ENCODE peak calls at places on chromosomes 11 and 22, in eight cellular contexts. One of them, this sample, is unnamed.
A peak's percentile ranks its signal among the peaks of the same experiment; 100 is the strongest.

GRCh38 chr11:61138940-61139339 is 22.3 kb downstream of the VPS37C start:
- DNase-seq in cardiac muscle cell: peak; percentile 94
- DNase-seq in GM10248: no peak
- DNase-seq in PC-9: no peak
- DNase-seq in mucosa of descending colon: no peak
- DNase-seq in heart right ventricle: no peak
- DNase-seq in iris pigment epithelial cell: peak; percentile 88
- DNase-seq in IMR-90: peak; percentile 76
- DNase-seq in this sample: peak; percentile 60

GRCh38 chr11:99739464-99740089 is 718.8 kb downstream of the CNTN5 start:
- DNase-seq in mucosa of descending colon: no peak
- DNase-seq in IMR-90: peak; percentile 40
- DNase-seq in GM10248: peak; percentile 13
- DNase-seq in cardiac muscle cell: peak; percentile 68
- DNase-seq in iris pigment epithelial cell: peak; percentile 55
- DNase-seq in PC-9: peak; percentile 3
- DNase-seq in heart right ventricle: no peak
- DNase-seq in this sample: peak; percentile 47

GRCh38 chr22:17627961-17628303 is 617 bp downstream of the ATP6V1E1 start:
- DNase-seq in mucosa of descending colon: no peak
- DNase-seq in GM10248: no peak
- DNase-seq in heart right ventricle: no peak
- DNase-seq in PC-9: no peak
- DNase-seq in IMR-90: no peak
- DNase-seq in iris pigment epithelial cell: no peak
- DNase-seq in cardiac muscle cell: peak; percentile 10
- DNase-seq in this sample: no peak

GRCh38 chr11:127017482-127017881 is 16.9 kb upstream of the KIRREL3 start:
- DNase-seq in IMR-90: peak; percentile 93
- DNase-seq in PC-9: peak; percentile 65
- DNase-seq in iris pigment epithelial cell: peak; percentile 7
- DNase-seq in mucosa of descending colon: no peak
- DNase-seq in cardiac muscle cell: peak; percentile 51
- DNase-seq in GM10248: no peak
- DNase-seq in heart right ventricle: no peak
- DNase-seq in this sample: no peak

GRCh38 chr22:22856885-22857606 is 30.6 kb upstream of the IGLL5 start:
- DNase-seq in IMR-90: no peak
- DNase-seq in PC-9: no peak
- DNase-seq in mucosa of descending colon: no peak
- DNase-seq in iris pigment epithelial cell: no peak
- DNase-seq in heart right ventricle: no peak
- DNase-seq in cardiac muscle cell: no peak
- DNase-seq in GM10248: no peak
- DNase-seq in this sample: no peak

GRCh38 chr11:124586247-124586860 is 16.6 kb downstream of the OR8A1 start:
- DNase-seq in iris pigment epithelial cell: peak; percentile 67
- DNase-seq in cardiac muscle cell: peak; percentile 82
- DNase-seq in GM10248: peak; percentile 28
- DNase-seq in IMR-90: peak; percentile 66
- DNase-seq in PC-9: peak; percentile 34
- DNase-seq in heart right ventricle: peak; percentile 41
- DNase-seq in mucosa of descending colon: no peak
- DNase-seq in this sample: peak; percentile 54

GRCh38 chr11:129391350-129391749 is 15.7 kb downstream of the BARX2 start:
- DNase-seq in GM10248: no peak
- DNase-seq in IMR-90: no peak
- DNase-seq in mucosa of descending colon: no peak
- DNase-seq in PC-9: no peak
- DNase-seq in cardiac muscle cell: no peak
- DNase-seq in iris pigment epithelial cell: no peak
- DNase-seq in heart right ventricle: no peak
- DNase-seq in this sample: no peak

GRCh38 chr11:44837650-44838049 is 110.9 kb downstream of the TSPAN18 start:
- DNase-seq in PC-9: no peak
- DNase-seq in GM10248: no peak
- DNase-seq in IMR-90: peak; percentile 73
- DNase-seq in iris pigment epithelial cell: peak; percentile 51
- DNase-seq in cardiac muscle cell: no peak
- DNase-seq in heart right ventricle: no peak
- DNase-seq in mucosa of descending colon: no peak
- DNase-seq in this sample: no peak

GRCh38 chr22:48578138-48579034 is 1249.3 kb downstream of the BRD1 start:
- DNase-seq in IMR-90: no peak
- DNase-seq in mucosa of descending colon: peak; percentile 17
- DNase-seq in iris pigment epithelial cell: no peak
- DNase-seq in PC-9: no peak
- DNase-seq in cardiac muscle cell: no peak
- DNase-seq in heart right ventricle: no peak
- DNase-seq in GM10248: no peak
- DNase-seq in this sample: no peak

GRCh38 chr22:40487663-40488249 is 117.4 kb downstream of the SGSM3 start:
- DNase-seq in PC-9: no peak
- DNase-seq in GM10248: peak; percentile 43
- DNase-seq in iris pigment epithelial cell: peak; percentile 41
- DNase-seq in mucosa of descending colon: no peak
- DNase-seq in IMR-90: peak; percentile 47
- DNase-seq in cardiac muscle cell: peak; percentile 54
- DNase-seq in heart right ventricle: no peak
- DNase-seq in this sample: no peak

GRCh38 chr22:48576333-48577013 is 1251.2 kb downstream of the BRD1 start:
- DNase-seq in cardiac muscle cell: no peak
- DNase-seq in GM10248: no peak
- DNase-seq in PC-9: no peak
- DNase-seq in mucosa of descending colon: peak; percentile 39
- DNase-seq in IMR-90: no peak
- DNase-seq in heart right ventricle: no peak
- DNase-seq in iris pigment epithelial cell: peak; percentile 2
- DNase-seq in this sample: no peak

GRCh38 chr11:111694851-111695250 is 71.3 kb downstream of the PPP2R1B start:
- DNase-seq in GM10248: no peak
- DNase-seq in heart right ventricle: no peak
- DNase-seq in iris pigment epithelial cell: peak; percentile 99
- DNase-seq in cardiac muscle cell: peak; percentile 85
- DNase-seq in PC-9: no peak
- DNase-seq in IMR-90: peak; percentile 99
- DNase-seq in mucosa of descending colon: no peak
- DNase-seq in this sample: peak; percentile 55

GRCh38 chr22:49062155-49063039 is 765.3 kb downstream of the BRD1 start:
- DNase-seq in heart right ventricle: no peak
- DNase-seq in IMR-90: no peak
- DNase-seq in PC-9: no peak
- DNase-seq in iris pigment epithelial cell: no peak
- DNase-seq in cardiac muscle cell: no peak
- DNase-seq in mucosa of descending colon: no peak
- DNase-seq in GM10248: no peak
- DNase-seq in this sample: no peak

GRCh38 chr11:19437760-19438159 is 197.0 kb upstream of the E2F8 start:
- DNase-seq in IMR-90: peak; percentile 89
- DNase-seq in GM10248: no peak
- DNase-seq in PC-9: peak; percentile 55
- DNase-seq in mucosa of descending colon: no peak
- DNase-seq in iris pigment epithelial cell: peak; percentile 76
- DNase-seq in heart right ventricle: no peak
- DNase-seq in cardiac muscle cell: peak; percentile 69
- DNase-seq in this sample: no peak

GRCh38 chr11:65862191-65862735 is 2.0 kb downstream of the MUS81 start:
- DNase-seq in iris pigment epithelial cell: no peak
- DNase-seq in heart right ventricle: peak; percentile 5
- DNase-seq in GM10248: no peak
- DNase-seq in IMR-90: no peak
- DNase-seq in mucosa of descending colon: peak; percentile 55
- DNase-seq in PC-9: no peak
- DNase-seq in cardiac muscle cell: no peak
- DNase-seq in this sample: no peak

GRCh38 chr11:84384637-84385227 is 1098.6 kb upstream of the CCDC90B start:
- DNase-seq in heart right ventricle: peak; percentile 28
- DNase-seq in iris pigment epithelial cell: peak; percentile 45
- DNase-seq in GM10248: peak; percentile 22
- DNase-seq in PC-9: peak; percentile 27
- DNase-seq in mucosa of descending colon: no peak
- DNase-seq in cardiac muscle cell: peak; percentile 66
- DNase-seq in IMR-90: peak; percentile 34
- DNase-seq in this sample: peak; percentile 20

GRCh38 chr11:10862446-10862845 is 4.6 kb upstream of the ZBED5 start:
- DNase-seq in IMR-90: no peak
- DNase-seq in mucosa of descending colon: no peak
- DNase-seq in cardiac muscle cell: no peak
- DNase-seq in heart right ventricle: no peak
- DNase-seq in GM10248: no peak
- DNase-seq in iris pigment epithelial cell: no peak
- DNase-seq in PC-9: no peak
- DNase-seq in this sample: no peak

GRCh38 chr22:28907311-28908008 is 24.1 kb downstream of the ZNRF3 start:
- DNase-seq in mucosa of descending colon: no peak
- DNase-seq in iris pigment epithelial cell: no peak
- DNase-seq in PC-9: no peak
- DNase-seq in cardiac muscle cell: no peak
- DNase-seq in IMR-90: peak; percentile 16
- DNase-seq in GM10248: peak; percentile 46
- DNase-seq in heart right ventricle: no peak
- DNase-seq in this sample: no peak

GRCh38 chr11:19524171-19524671 is 188.4 kb upstream of the NAV2 start:
- DNase-seq in IMR-90: peak; percentile 8
- DNase-seq in iris pigment epithelial cell: peak; percentile 10
- DNase-seq in mucosa of descending colon: no peak
- DNase-seq in GM10248: no peak
- DNase-seq in cardiac muscle cell: no peak
- DNase-seq in heart right ventricle: no peak
- DNase-seq in PC-9: no peak
- DNase-seq in this sample: no peak

GRCh38 chr22:19855504-19856409 is 1.1 kb upstream of the GNB1L start:
- DNase-seq in mucosa of descending colon: peak; percentile 75
- DNase-seq in GM10248: peak; percentile 65
- DNase-seq in IMR-90: peak; percentile 35
- DNase-seq in PC-9: peak; percentile 47
- DNase-seq in cardiac muscle cell: peak; percentile 78
- DNase-seq in iris pigment epithelial cell: peak; percentile 49
- DNase-seq in heart right ventricle: no peak
- DNase-seq in this sample: no peak

GRCh38 chr11:112440518-112440917 is 179.9 kb upstream of the PLET1 start:
- DNase-seq in iris pigment epithelial cell: peak; percentile 3
- DNase-seq in GM10248: no peak
- DNase-seq in cardiac muscle cell: no peak
- DNase-seq in IMR-90: no peak
- DNase-seq in heart right ventricle: no peak
- DNase-seq in PC-9: no peak
- DNase-seq in mucosa of descending colon: no peak
- DNase-seq in this sample: no peak

GRCh38 chr11:122733301-122733686 is 77.8 kb downstream of the UBASH3B start:
- DNase-seq in iris pigment epithelial cell: peak; percentile 86
- DNase-seq in GM10248: no peak
- DNase-seq in mucosa of descending colon: no peak
- DNase-seq in IMR-90: peak; percentile 92
- DNase-seq in heart right ventricle: peak; percentile 59
- DNase-seq in PC-9: no peak
- DNase-seq in cardiac muscle cell: peak; percentile 87
- DNase-seq in this sample: peak; percentile 76

GRCh38 chr22:43479962-43480361 is 68.1 kb downstream of the MPPED1 start:
- DNase-seq in PC-9: no peak
- DNase-seq in iris pigment epithelial cell: no peak
- DNase-seq in mucosa of descending colon: no peak
- DNase-seq in GM10248: no peak
- DNase-seq in heart right ventricle: no peak
- DNase-seq in cardiac muscle cell: no peak
- DNase-seq in IMR-90: no peak
- DNase-seq in this sample: no peak

GRCh38 chr22:20437253-20438065 is at the start of gene SCARF2:
- DNase-seq in mucosa of descending colon: peak; percentile 49
- DNase-seq in IMR-90: peak; percentile 62
- DNase-seq in iris pigment epithelial cell: peak; percentile 44
- DNase-seq in PC-9: no peak
- DNase-seq in GM10248: peak; percentile 22
- DNase-seq in heart right ventricle: peak; percentile 71
- DNase-seq in cardiac muscle cell: peak; percentile 82
- DNase-seq in this sample: no peak

GRCh38 chr11:7571640-7572000 is 57.8 kb downstream of the PPFIBP2 start:
- DNase-seq in GM10248: peak; percentile 42
- DNase-seq in IMR-90: peak; percentile 69
- DNase-seq in mucosa of descending colon: no peak
- DNase-seq in cardiac muscle cell: peak; percentile 78
- DNase-seq in PC-9: peak; percentile 74
- DNase-seq in iris pigment epithelial cell: peak; percentile 72
- DNase-seq in heart right ventricle: peak; percentile 64
- DNase-seq in this sample: no peak

GRCh38 chr11:5096011-5096410 is 26.6 kb downstream of the OR52E1 start:
- DNase-seq in iris pigment epithelial cell: no peak
- DNase-seq in PC-9: no peak
- DNase-seq in GM10248: no peak
- DNase-seq in heart right ventricle: no peak
- DNase-seq in mucosa of descending colon: no peak
- DNase-seq in cardiac muscle cell: no peak
- DNase-seq in IMR-90: no peak
- DNase-seq in this sample: no peak

GRCh38 chr11:113874096-113874919 is 1.1 kb downstream of the USP28 start:
- DNase-seq in cardiac muscle cell: peak; percentile 14
- DNase-seq in heart right ventricle: no peak
- DNase-seq in GM10248: no peak
- DNase-seq in mucosa of descending colon: no peak
- DNase-seq in PC-9: no peak
- DNase-seq in iris pigment epithelial cell: no peak
- DNase-seq in IMR-90: peak; percentile 1
- DNase-seq in this sample: no peak

GRCh38 chr11:64760759-64761417 is 1.1 kb upstream of the PYGM start:
- DNase-seq in cardiac muscle cell: no peak
- DNase-seq in mucosa of descending colon: no peak
- DNase-seq in iris pigment epithelial cell: no peak
- DNase-seq in PC-9: no peak
- DNase-seq in IMR-90: no peak
- DNase-seq in GM10248: peak; percentile 8
- DNase-seq in heart right ventricle: no peak
- DNase-seq in this sample: no peak

GRCh38 chr11:134483857-134484256 is 71.8 kb upstream of the B3GAT1 start:
- DNase-seq in GM10248: no peak
- DNase-seq in PC-9: no peak
- DNase-seq in heart right ventricle: no peak
- DNase-seq in iris pigment epithelial cell: no peak
- DNase-seq in mucosa of descending colon: no peak
- DNase-seq in cardiac muscle cell: no peak
- DNase-seq in IMR-90: no peak
- DNase-seq in this sample: no peak

GRCh38 chr11:74909363-74909762 is 39.5 kb downstream of the XRRA1 start:
- DNase-seq in IMR-90: no peak
- DNase-seq in mucosa of descending colon: no peak
- DNase-seq in heart right ventricle: no peak
- DNase-seq in cardiac muscle cell: no peak
- DNase-seq in GM10248: peak; percentile 25
- DNase-seq in iris pigment epithelial cell: no peak
- DNase-seq in PC-9: no peak
- DNase-seq in this sample: no peak

GRCh38 chr22:46500201-46500600 is 37.2 kb downstream of the CELSR1 start:
- DNase-seq in heart right ventricle: no peak
- DNase-seq in IMR-90: no peak
- DNase-seq in PC-9: no peak
- DNase-seq in GM10248: no peak
- DNase-seq in iris pigment epithelial cell: no peak
- DNase-seq in mucosa of descending colon: no peak
- DNase-seq in cardiac muscle cell: no peak
- DNase-seq in this sample: no peak

This sample was measured in smooth muscle cell of the brain vasculature.